ENCODE peak calls at places on chromosomes 2 and 18, in seven cellular contexts. I is epithelial cell of prostate; O is AML-193; C is PC-9; B is bronchial epithelial cell; V is A549; U is stimulated activated CD4-positive, alpha-beta T cell treated with anti-CD3 and anti-CD28 coated beads, Interleukin-4, amount 100 ng/mL, for 48 hours. L is an unnamed sample.

GRCh38 chr2:38740851-38741541 is 10.2 kb downstream of the SRSF7 start:
- DNase-seq in I (no peak), O (peak), C (peak), B (peak), V (peak), U (no peak), L (no peak)

GRCh38 chr2:215528555-215528954 is 92.7 kb upstream of the FN1 start:
- DNase-seq in I (no peak), O (no peak), C (no peak), B (peak), V (no peak), U (no peak), L (peak)

GRCh38 chr2:109516445-109517117 is 97.2 kb downstream of the SEPTIN10 start:
- DNase-seq in I (no peak), O (peak), C (no peak), B (peak), V (peak), U (peak), L (peak)

GRCh38 chr2:166090900-166091299 is 36.9 kb downstream of the SCN1A start:
- DNase-seq in I (no peak), O (no peak), C (no peak), B (no peak), V (no peak), U (no peak), L (no peak)

GRCh38 chr18:2851771-2852170 is 5.0 kb downstream of the EMILIN2 start:
- DNase-seq in I (no peak), O (no peak), C (no peak), B (no peak), V (no peak), U (no peak), L (peak)

GRCh38 chr2:239758325-239758877 is 266.7 kb downstream of the NDUFA10 start:
- DNase-seq in I (peak), O (no peak), C (peak), B (peak), V (peak), U (no peak), L (peak)

GRCh38 chr2:153106802-153107477 is 371.6 kb downstream of the RPRM start:
- DNase-seq in I (no peak), O (no peak), C (no peak), B (no peak), V (no peak), U (no peak), L (no peak)

GRCh38 chr2:10439185-10439879 is 8.8 kb downstream of the ODC1 start:
- DNase-seq in I (no peak), O (no peak), C (no peak), B (no peak), V (no peak), U (no peak), L (no peak)

GRCh38 chr2:135152361-135152760 is 100.3 kb downstream of the RAB3GAP1 start:
- DNase-seq in I (no peak), O (no peak), C (no peak), B (no peak), V (no peak), U (no peak), L (no peak)

GRCh38 chr2:175154670-175155082 is 13.3 kb downstream of the ATF2 start:
- DNase-seq in I (peak), O (no peak), C (peak), B (peak), V (no peak), U (no peak), L (peak)

GRCh38 chr2:156341482-156342251 is 9.1 kb upstream of the NR4A2 start:
- DNase-seq in I (peak), O (peak), C (peak), B (peak), V (peak), U (peak), L (peak)

GRCh38 chr2:69985684-69986083 is 24.3 kb upstream of the ASPRV1 start:
- DNase-seq in I (no peak), O (peak), C (no peak), B (no peak), V (no peak), U (no peak), L (no peak)